ENCODE peak calls at places on chromosomes 16 and 17, in seven cellular contexts. K is SK-N-SH, E is A549, I is suprapubic skin, W is tibial nerve, Y is stomach, Z is GM12878. A is an unnamed sample.

GRCh38 chr16:78098087-78098486 is 1.4 kb upstream of the WWOX start:
- DNase-seq in I (no peak), Y (no peak), K (no peak), W (no peak), Z (no peak), E (no peak), A (no peak)

GRCh38 chr16:1723450-1724147 is 17.6 kb downstream of the MAPK8IP3 start:
- DNase-seq in W (peak), Y (peak), E (peak), K (peak), Z (no peak), I (no peak), A (peak)

GRCh38 chr16:84386044-84386443 is 17.7 kb downstream of the ATP2C2 start:
- DNase-seq in K (no peak), Z (no peak), I (no peak), W (no peak), E (no peak), Y (no peak), A (no peak)

GRCh38 chr17:60139438-60140285 is 10.1 kb upstream of the CA4 start:
- DNase-seq in E (peak), Y (peak), Z (no peak), I (peak), K (no peak), W (peak), A (peak)

GRCh38 chr17:9434502-9435113 is 141.0 kb downstream of the STX8 start:
- DNase-seq in Y (peak), K (no peak), W (no peak), E (no peak), I (no peak), Z (no peak), A (no peak)

GRCh38 chr16:78462261-78463208 is 363.1 kb downstream of the WWOX start:
- DNase-seq in E (no peak), I (no peak), Z (no peak), K (no peak), Y (no peak), W (no peak), A (no peak)

GRCh38 chr17:35169964-35170363 is 22.3 kb downstream of the UNC45B start:
- DNase-seq in Y (no peak), E (no peak), W (no peak), Z (no peak), K (no peak), I (no peak), A (peak)

GRCh38 chr17:77088455-77089117 is 52.2 kb upstream of the SEC14L1 start:
- DNase-seq in I (peak), Y (peak), Z (peak), K (peak), W (peak), E (peak), A (peak)

GRCh38 chr17:40351185-40352043 is 13.1 kb downstream of the GJD3 start:
- DNase-seq in I (no peak), K (peak), W (no peak), Y (no peak), Z (no peak), E (no peak), A (no peak)

GRCh38 chr16:6493555-6493954 is 839.1 kb upstream of the RBFOX1 start:
- DNase-seq in Y (no peak), I (no peak), Z (no peak), E (no peak), W (no peak), K (no peak), A (no peak)

GRCh38 chr17:59353106-59353854 is 21.8 kb downstream of the YPEL2 start:
- DNase-seq in K (no peak), Z (no peak), W (no peak), Y (no peak), E (no peak), I (no peak), A (peak)

GRCh38 chr17:385195-385835 is 32.7 kb upstream of the RPH3AL start:
- DNase-seq in I (peak), Z (no peak), E (peak), W (peak), Y (peak), K (peak), A (peak)

GRCh38 chr16:10939649-10940206 is 2.5 kb downstream of the DEXI start:
- DNase-seq in W (no peak), Y (no peak), Z (no peak), E (no peak), K (no peak), I (no peak), A (no peak)
- H3K4me3 ChIP-seq in W (peak), Y (peak), Z (peak), E (no peak), K (peak), I (peak), A (peak)

DNA sequence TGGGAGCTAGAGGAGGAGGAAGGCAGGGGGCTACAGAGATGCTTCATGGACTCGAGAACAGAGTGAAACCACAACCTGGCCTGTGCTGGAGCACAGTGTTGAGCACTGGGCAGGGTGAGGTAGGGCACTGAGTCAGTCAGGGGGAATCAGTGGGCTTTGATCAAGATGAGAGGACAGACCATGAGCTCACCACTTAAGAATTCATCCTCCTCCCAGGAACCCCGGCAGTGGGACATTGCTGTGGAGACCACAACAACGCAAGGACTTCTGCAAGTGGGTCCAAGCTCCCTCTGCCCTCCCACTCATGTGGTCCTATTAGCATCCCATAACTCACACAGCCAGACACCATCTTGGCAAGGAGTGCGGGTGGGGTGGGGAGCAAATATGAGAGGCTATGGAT is 1.7 kb upstream of the CES5A start:
- DNase-seq in Y (no peak), I (no peak), E (no peak), K (no peak), W (no peak), Z (no peak), A (no peak)
- TF ChIP-seq EP300 in Y (no peak), I (no peak), E (no peak), K (no peak), W (no peak), Z (no peak), A (no peak)

GRCh38 chr16:20901441-20902112 is 1.0 kb downstream of the LYRM1 start:
- DNase-seq in W (peak), E (peak), Z (no peak), I (peak), K (peak), Y (peak), A (peak)
- H3K4me3 ChIP-seq in W (peak), E (peak), Z (peak), I (peak), K (peak), Y (peak), A (peak)

GRCh38 chr16:15874745-15875314 is 13.6 kb downstream of the CEP20 start:
- DNase-seq in E (peak), W (peak), Y (peak), K (peak), I (no peak), Z (no peak), A (no peak)
- TF ChIP-seq EP300 in E (no peak), W (no peak), Y (no peak), K (no peak), I (no peak), Z (no peak), A (no peak)

GRCh38 chr17:49390548-49391324 is 23.9 kb downstream of the PHB1 start:
- DNase-seq in W (no peak), Z (no peak), E (no peak), I (no peak), Y (peak), K (no peak), A (peak)
- H3K4me3 ChIP-seq in W (no peak), Z (peak), E (no peak), I (peak), Y (no peak), K (no peak), A (peak)

A was measured in upper lobe of left lung.